ENCODE peak calls at places on chromosomes 1 and 21, in ten cellular contexts. One of them, this sample, is unnamed. For H3K4me1, the result is how much of the 10 kb centered on the place peaks cover.

GRCh38 chr1:245475116-245475515 is 320.3 kb downstream of the KIF26B start:
- DNase-seq in CD4-positive, alpha-beta memory T cell: no peak
- DNase-seq in ovary: no peak
- DNase-seq in kidney: no peak
- DNase-seq in right atrium auricular region: no peak
- DNase-seq in pancreas: no peak
- DNase-seq in IMR-90: peak
- DNase-seq in A549: no peak
- DNase-seq in psoas muscle: no peak
- DNase-seq in breast epithelium: no peak
- DNase-seq in this sample: no peak

GRCh38 chr1:54649130-54649898 is 7.7 kb downstream of the MROH7 start:
- DNase-seq in CD4-positive, alpha-beta memory T cell: no peak
- DNase-seq in ovary: no peak
- DNase-seq in kidney: no peak
- DNase-seq in right atrium auricular region: no peak
- DNase-seq in pancreas: no peak
- DNase-seq in IMR-90: no peak
- DNase-seq in A549: peak
- DNase-seq in psoas muscle: no peak
- DNase-seq in breast epithelium: no peak
- DNase-seq in this sample: no peak

GRCh38 chr1:64320899-64321624 is 117.6 kb downstream of the UBE2U start:
- DNase-seq in CD4-positive, alpha-beta memory T cell: no peak
- DNase-seq in ovary: no peak
- DNase-seq in kidney: no peak
- DNase-seq in right atrium auricular region: no peak
- DNase-seq in pancreas: no peak
- DNase-seq in IMR-90: no peak
- DNase-seq in A549: no peak
- DNase-seq in psoas muscle: no peak
- DNase-seq in breast epithelium: no peak
- DNase-seq in this sample: no peak

GRCh38 chr1:182122265-182122664 is 60.8 kb upstream of the ZNF648 start:
- DNase-seq in CD4-positive, alpha-beta memory T cell: no peak
- DNase-seq in ovary: no peak
- DNase-seq in kidney: no peak
- DNase-seq in right atrium auricular region: no peak
- DNase-seq in pancreas: no peak
- DNase-seq in IMR-90: no peak
- DNase-seq in A549: no peak
- DNase-seq in psoas muscle: no peak
- DNase-seq in breast epithelium: no peak
- DNase-seq in this sample: no peak

GRCh38 chr1:168783424-168783823 is 54.4 kb upstream of the DPT start:
- DNase-seq in CD4-positive, alpha-beta memory T cell: no peak
- DNase-seq in ovary: no peak
- DNase-seq in kidney: no peak
- DNase-seq in right atrium auricular region: no peak
- DNase-seq in pancreas: no peak
- DNase-seq in IMR-90: no peak
- DNase-seq in A549: no peak
- DNase-seq in psoas muscle: no peak
- DNase-seq in breast epithelium: no peak
- DNase-seq in this sample: no peak

GRCh38 chr1:155105604-155106011 is 22.1 kb upstream of the EFNA1 start:
- DNase-seq in CD4-positive, alpha-beta memory T cell: no peak
- DNase-seq in ovary: no peak
- DNase-seq in kidney: peak
- DNase-seq in right atrium auricular region: no peak
- DNase-seq in pancreas: no peak
- DNase-seq in IMR-90: no peak
- DNase-seq in A549: no peak
- DNase-seq in psoas muscle: no peak
- DNase-seq in breast epithelium: no peak
- DNase-seq in this sample: no peak

GRCh38 chr1:151293093-151293492 is 11.0 kb downstream of the ZNF687 start:
- DNase-seq in CD4-positive, alpha-beta memory T cell: no peak
- DNase-seq in ovary: no peak
- DNase-seq in kidney: no peak
- DNase-seq in right atrium auricular region: no peak
- DNase-seq in pancreas: no peak
- DNase-seq in IMR-90: no peak
- DNase-seq in A549: no peak
- DNase-seq in psoas muscle: no peak
- DNase-seq in breast epithelium: no peak
- DNase-seq in this sample: no peak

GRCh38 chr1:202659974-202660373 is 50.3 kb downstream of the SYT2 start:
- DNase-seq in CD4-positive, alpha-beta memory T cell: no peak
- DNase-seq in ovary: no peak
- DNase-seq in kidney: no peak
- DNase-seq in right atrium auricular region: no peak
- DNase-seq in pancreas: no peak
- DNase-seq in IMR-90: no peak
- DNase-seq in A549: peak
- DNase-seq in psoas muscle: no peak
- DNase-seq in breast epithelium: no peak
- DNase-seq in this sample: no peak

GRCh38 chr1:180632326-180633088 is 685 bp downstream of the XPR1 start:
- DNase-seq in CD4-positive, alpha-beta memory T cell: peak
- DNase-seq in ovary: peak
- DNase-seq in kidney: peak
- DNase-seq in right atrium auricular region: no peak
- DNase-seq in pancreas: peak
- DNase-seq in IMR-90: no peak
- DNase-seq in A549: peak
- DNase-seq in psoas muscle: peak
- DNase-seq in breast epithelium: peak
- DNase-seq in this sample: peak

GRCh38 chr1:87146538-87146937 is 182.1 kb upstream of the LMO4 start:
- DNase-seq in CD4-positive, alpha-beta memory T cell: no peak
- DNase-seq in ovary: no peak
- DNase-seq in kidney: no peak
- DNase-seq in right atrium auricular region: no peak
- DNase-seq in pancreas: no peak
- DNase-seq in IMR-90: no peak
- DNase-seq in A549: no peak
- DNase-seq in psoas muscle: no peak
- DNase-seq in breast epithelium: no peak
- DNase-seq in this sample: no peak

GRCh38 chr1:160720366-160720765 is 8.7 kb upstream of the CD48 start:
- DNase-seq in CD4-positive, alpha-beta memory T cell: no peak
- DNase-seq in ovary: no peak
- DNase-seq in kidney: no peak
- DNase-seq in right atrium auricular region: no peak
- DNase-seq in pancreas: no peak
- DNase-seq in IMR-90: no peak
- DNase-seq in A549: no peak
- DNase-seq in psoas muscle: no peak
- DNase-seq in breast epithelium: no peak
- DNase-seq in this sample: no peak

GRCh38 chr1:47623174-47623940 is 185.5 kb downstream of the FOXD2 start:
- DNase-seq in CD4-positive, alpha-beta memory T cell: no peak
- DNase-seq in ovary: no peak
- DNase-seq in kidney: no peak
- DNase-seq in right atrium auricular region: peak
- DNase-seq in pancreas: peak
- DNase-seq in IMR-90: no peak
- DNase-seq in A549: no peak
- DNase-seq in psoas muscle: no peak
- DNase-seq in breast epithelium: peak
- DNase-seq in this sample: no peak

DNA sequence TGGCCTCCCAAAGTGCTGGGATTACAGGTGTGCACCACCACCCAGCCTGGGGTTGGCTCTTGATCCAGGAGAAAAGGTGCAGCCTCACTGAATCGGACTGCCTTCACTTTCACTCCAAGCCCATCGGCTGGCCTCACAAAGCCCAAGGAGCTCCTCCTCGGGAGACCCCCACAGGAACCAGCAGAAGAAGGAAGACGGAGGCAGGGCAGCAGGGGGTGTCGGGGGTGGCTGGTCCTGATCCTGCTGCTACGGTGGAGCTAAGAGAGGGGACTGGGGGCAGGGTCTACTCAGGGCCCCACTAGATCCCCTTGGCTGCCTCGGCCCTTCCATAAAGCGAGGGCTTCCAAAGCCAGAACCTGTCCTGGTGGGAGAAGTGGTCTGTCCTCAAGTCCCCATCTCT is 93.9 kb downstream of the STUM start:
- DNase-seq in CD4-positive, alpha-beta memory T cell: peak
- DNase-seq in ovary: no peak
- DNase-seq in kidney: peak
- DNase-seq in right atrium auricular region: no peak
- DNase-seq in pancreas: no peak
- DNase-seq in IMR-90: no peak
- DNase-seq in A549: no peak
- DNase-seq in psoas muscle: peak
- DNase-seq in breast epithelium: no peak
- DNase-seq in this sample: no peak
- H3K4me1 ChIP-seq in CD4-positive, alpha-beta memory T cell: half or more
- H3K4me1 ChIP-seq in ovary: under half
- H3K4me1 ChIP-seq in kidney: under half
- H3K4me1 ChIP-seq in right atrium auricular region: under half
- H3K4me1 ChIP-seq in pancreas: under half
- H3K4me1 ChIP-seq in IMR-90: under half
- H3K4me1 ChIP-seq in A549: under half
- H3K4me1 ChIP-seq in psoas muscle: under half
- H3K4me1 ChIP-seq in breast epithelium: under half
- H3K4me1 ChIP-seq in this sample: under half

GRCh38 chr21:44085491-44086321 is 21.5 kb upstream of the PWP2 start:
- DNase-seq in CD4-positive, alpha-beta memory T cell: no peak
- DNase-seq in ovary: no peak
- DNase-seq in kidney: peak
- DNase-seq in right atrium auricular region: no peak
- DNase-seq in pancreas: no peak
- DNase-seq in IMR-90: no peak
- DNase-seq in A549: no peak
- DNase-seq in psoas muscle: no peak
- DNase-seq in breast epithelium: peak
- DNase-seq in this sample: no peak
- H3K4me1 ChIP-seq in CD4-positive, alpha-beta memory T cell: half or more
- H3K4me1 ChIP-seq in ovary: under half
- H3K4me1 ChIP-seq in kidney: half or more
- H3K4me1 ChIP-seq in right atrium auricular region: under half
- H3K4me1 ChIP-seq in pancreas: under half
- H3K4me1 ChIP-seq in IMR-90: under half
- H3K4me1 ChIP-seq in A549: under half
- H3K4me1 ChIP-seq in psoas muscle: under half
- H3K4me1 ChIP-seq in breast epithelium: under half
- H3K4me1 ChIP-seq in this sample: under half

GRCh38 chr1:9249534-9250335 is 15.2 kb downstream of the H6PD start:
- DNase-seq in CD4-positive, alpha-beta memory T cell: no peak
- DNase-seq in ovary: peak
- DNase-seq in kidney: peak
- DNase-seq in right atrium auricular region: no peak
- DNase-seq in pancreas: peak
- DNase-seq in IMR-90: peak
- DNase-seq in A549: peak
- DNase-seq in psoas muscle: peak
- DNase-seq in breast epithelium: peak
- DNase-seq in this sample: peak
- H3K4me1 ChIP-seq in CD4-positive, alpha-beta memory T cell: under half
- H3K4me1 ChIP-seq in ovary: under half
- H3K4me1 ChIP-seq in kidney: under half
- H3K4me1 ChIP-seq in right atrium auricular region: under half
- H3K4me1 ChIP-seq in pancreas: under half
- H3K4me1 ChIP-seq in IMR-90: under half
- H3K4me1 ChIP-seq in A549: under half
- H3K4me1 ChIP-seq in psoas muscle: half or more
- H3K4me1 ChIP-seq in breast epithelium: under half
- H3K4me1 ChIP-seq in this sample: half or more

DNA sequence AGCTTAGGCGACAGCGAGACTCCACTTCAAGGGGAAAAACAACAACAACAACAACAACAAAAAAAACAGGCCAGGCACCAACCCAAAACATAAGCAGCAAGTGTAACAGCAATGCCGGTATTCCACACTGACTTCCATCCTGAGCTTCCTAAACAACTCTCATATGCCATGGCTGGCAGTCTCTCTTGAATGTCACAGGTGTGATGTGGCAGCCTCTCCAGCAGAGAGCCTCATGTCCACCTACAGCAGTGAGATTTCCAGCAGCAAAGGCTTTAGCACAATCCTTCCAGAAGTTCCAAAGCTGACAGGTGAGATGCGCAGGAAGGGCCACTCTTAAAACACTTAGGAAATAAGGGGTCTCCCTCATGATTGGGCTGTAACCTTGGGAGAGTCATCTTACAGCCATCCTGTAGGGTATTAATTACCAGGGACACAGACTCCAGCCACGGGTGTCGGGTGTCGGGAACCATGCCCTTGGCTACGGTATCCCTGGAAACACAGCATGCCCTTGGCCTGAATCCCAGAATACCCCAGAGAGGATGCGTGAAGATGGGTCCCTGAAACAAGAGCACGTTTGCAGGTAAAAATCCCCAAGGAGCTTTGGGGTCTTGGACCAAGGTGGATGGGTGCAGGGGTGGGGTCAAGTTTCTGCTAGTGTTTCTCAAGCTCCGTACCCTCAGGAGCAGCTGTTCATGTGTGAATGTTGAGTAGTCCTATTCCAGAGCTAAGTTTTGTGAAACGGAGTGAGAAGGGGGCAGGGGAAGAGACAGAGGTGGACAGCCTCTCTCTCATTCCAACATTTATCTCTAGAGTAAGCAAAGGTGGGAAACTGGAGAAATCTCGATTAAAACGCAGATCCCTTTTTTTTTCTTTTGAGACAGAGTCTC is 31.4 kb downstream of the CLSTN1 start:
- DNase-seq in CD4-positive, alpha-beta memory T cell: no peak
- DNase-seq in ovary: no peak
- DNase-seq in kidney: no peak
- DNase-seq in right atrium auricular region: no peak
- DNase-seq in pancreas: no peak
- DNase-seq in IMR-90: peak
- DNase-seq in A549: no peak
- DNase-seq in psoas muscle: peak
- DNase-seq in breast epithelium: no peak
- DNase-seq in this sample: no peak
- H3K4me1 ChIP-seq in CD4-positive, alpha-beta memory T cell: under half
- H3K4me1 ChIP-seq in ovary: under half
- H3K4me1 ChIP-seq in kidney: under half
- H3K4me1 ChIP-seq in right atrium auricular region: under half
- H3K4me1 ChIP-seq in pancreas: under half
- H3K4me1 ChIP-seq in IMR-90: under half
- H3K4me1 ChIP-seq in A549: under half
- H3K4me1 ChIP-seq in psoas muscle: under half
- H3K4me1 ChIP-seq in breast epithelium: under half
- H3K4me1 ChIP-seq in this sample: under half

DNA sequence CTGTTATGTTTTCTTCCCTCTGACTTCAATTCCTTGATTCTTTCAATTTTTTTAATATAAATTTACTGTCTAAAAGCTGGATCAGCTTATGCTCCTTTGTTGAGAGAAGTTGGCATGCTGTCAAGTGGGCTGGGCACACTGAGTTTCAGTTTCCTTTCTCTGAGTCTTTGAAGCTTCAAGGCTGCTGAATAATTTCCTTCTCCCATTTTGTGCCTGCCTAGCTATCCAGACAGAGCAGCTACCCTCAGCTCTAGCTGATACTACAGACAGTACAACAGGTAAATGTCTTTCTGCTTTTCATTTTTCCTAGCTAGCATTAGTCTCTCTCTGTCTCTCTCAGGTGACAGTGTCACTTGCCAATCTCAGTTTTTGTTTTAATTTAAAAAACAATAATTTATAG is at the start of gene IFI44:
- DNase-seq in CD4-positive, alpha-beta memory T cell: peak
- DNase-seq in ovary: peak
- DNase-seq in kidney: peak
- DNase-seq in right atrium auricular region: peak
- DNase-seq in pancreas: peak
- DNase-seq in IMR-90: peak
- DNase-seq in A549: no peak
- DNase-seq in psoas muscle: peak
- DNase-seq in breast epithelium: peak
- DNase-seq in this sample: peak
- H3K4me1 ChIP-seq in CD4-positive, alpha-beta memory T cell: half or more
- H3K4me1 ChIP-seq in ovary: under half
- H3K4me1 ChIP-seq in kidney: under half
- H3K4me1 ChIP-seq in right atrium auricular region: under half
- H3K4me1 ChIP-seq in pancreas: under half
- H3K4me1 ChIP-seq in IMR-90: under half
- H3K4me1 ChIP-seq in A549: under half
- H3K4me1 ChIP-seq in psoas muscle: under half
- H3K4me1 ChIP-seq in breast epithelium: under half
- H3K4me1 ChIP-seq in this sample: under half

This sample was measured in heart right ventricle.